ENCODE peak calls at places on chromosomes 13 and 19, in ten cellular contexts. One of them, this sample, is unnamed.

GRCh38 chr19:31110331-31110730 is 238.9 kb downstream of the TSHZ3 start:
- DNase-seq in left ventricle myocardium inferior: no peak
- DNase-seq in heart right ventricle: no peak
- DNase-seq in CD8-positive, alpha-beta memory T cell: no peak
- DNase-seq in suprapubic skin: no peak
- DNase-seq in body of pancreas: no peak
- DNase-seq in CD8-positive, alpha-beta T cell: no peak
- DNase-seq in upper lobe of right lung: no peak
- DNase-seq in right lobe of liver: no peak
- DNase-seq in AG04450: no peak
- DNase-seq in this sample: no peak

GRCh38 chr19:1276620-1277007 is 1.3 kb downstream of the FAM174C start:
- DNase-seq in suprapubic skin: no peak
- DNase-seq in left ventricle myocardium inferior: no peak
- DNase-seq in CD8-positive, alpha-beta T cell: no peak
- DNase-seq in AG04450: no peak
- DNase-seq in CD8-positive, alpha-beta memory T cell: no peak
- DNase-seq in right lobe of liver: no peak
- DNase-seq in upper lobe of right lung: no peak
- DNase-seq in heart right ventricle: no peak
- DNase-seq in body of pancreas: no peak
- DNase-seq in this sample: no peak

GRCh38 chr19:45569619-45570421 is 14.8 kb downstream of the OPA3 start:
- DNase-seq in upper lobe of right lung: no peak
- DNase-seq in right lobe of liver: peak; percentile 82
- DNase-seq in suprapubic skin: no peak
- DNase-seq in CD8-positive, alpha-beta memory T cell: peak; percentile 25
- DNase-seq in body of pancreas: peak; percentile 67
- DNase-seq in left ventricle myocardium inferior: peak; percentile 62
- DNase-seq in AG04450: no peak
- DNase-seq in CD8-positive, alpha-beta T cell: peak; percentile 35
- DNase-seq in heart right ventricle: peak; percentile 45
- DNase-seq in this sample: no peak

GRCh38 chr19:5334366-5334739 is 6.3 kb downstream of the PTPRS start:
- DNase-seq in AG04450: no peak
- DNase-seq in upper lobe of right lung: no peak
- DNase-seq in CD8-positive, alpha-beta memory T cell: no peak
- DNase-seq in body of pancreas: no peak
- DNase-seq in CD8-positive, alpha-beta T cell: no peak
- DNase-seq in heart right ventricle: no peak
- DNase-seq in suprapubic skin: no peak
- DNase-seq in left ventricle myocardium inferior: no peak
- DNase-seq in right lobe of liver: no peak
- DNase-seq in this sample: no peak

GRCh38 chr13:41962994-41963393 is 2.1 kb upstream of the VWA8 start:
- DNase-seq in suprapubic skin: no peak
- DNase-seq in AG04450: no peak
- DNase-seq in CD8-positive, alpha-beta T cell: no peak
- DNase-seq in CD8-positive, alpha-beta memory T cell: no peak
- DNase-seq in heart right ventricle: no peak
- DNase-seq in body of pancreas: no peak
- DNase-seq in right lobe of liver: no peak
- DNase-seq in left ventricle myocardium inferior: no peak
- DNase-seq in upper lobe of right lung: no peak
- DNase-seq in this sample: no peak

GRCh38 chr13:27981006-27981708 is 7.3 kb downstream of the URAD start:
- DNase-seq in left ventricle myocardium inferior: no peak
- DNase-seq in CD8-positive, alpha-beta T cell: no peak
- DNase-seq in body of pancreas: no peak
- DNase-seq in heart right ventricle: no peak
- DNase-seq in upper lobe of right lung: no peak
- DNase-seq in CD8-positive, alpha-beta memory T cell: no peak
- DNase-seq in AG04450: no peak
- DNase-seq in suprapubic skin: no peak
- DNase-seq in right lobe of liver: no peak
- DNase-seq in this sample: no peak

GRCh38 chr19:58349590-58349989 is 3.7 kb downstream of the A1BG start:
- DNase-seq in heart right ventricle: no peak
- DNase-seq in body of pancreas: no peak
- DNase-seq in left ventricle myocardium inferior: no peak
- DNase-seq in suprapubic skin: no peak
- DNase-seq in right lobe of liver: no peak
- DNase-seq in AG04450: no peak
- DNase-seq in CD8-positive, alpha-beta memory T cell: no peak
- DNase-seq in upper lobe of right lung: no peak
- DNase-seq in CD8-positive, alpha-beta T cell: no peak
- DNase-seq in this sample: no peak

GRCh38 chr19:1826557-1827521 is 14.8 kb upstream of the ATP8B3 start:
- DNase-seq in right lobe of liver: peak; percentile 81
- DNase-seq in left ventricle myocardium inferior: no peak
- DNase-seq in upper lobe of right lung: no peak
- DNase-seq in CD8-positive, alpha-beta memory T cell: no peak
- DNase-seq in suprapubic skin: no peak
- DNase-seq in AG04450: no peak
- DNase-seq in CD8-positive, alpha-beta T cell: no peak
- DNase-seq in heart right ventricle: no peak
- DNase-seq in body of pancreas: no peak
- DNase-seq in this sample: no peak

GRCh38 chr13:31012285-31013024 is 80.0 kb downstream of the TEX26 start:
- DNase-seq in upper lobe of right lung: no peak
- DNase-seq in suprapubic skin: no peak
- DNase-seq in right lobe of liver: no peak
- DNase-seq in body of pancreas: no peak
- DNase-seq in AG04450: no peak
- DNase-seq in CD8-positive, alpha-beta T cell: no peak
- DNase-seq in left ventricle myocardium inferior: no peak
- DNase-seq in CD8-positive, alpha-beta memory T cell: no peak
- DNase-seq in heart right ventricle: no peak
- DNase-seq in this sample: no peak

GRCh38 chr13:111850458-111850857 is 216.5 kb upstream of the SOX1 start:
- DNase-seq in CD8-positive, alpha-beta T cell: no peak
- DNase-seq in CD8-positive, alpha-beta memory T cell: no peak
- DNase-seq in body of pancreas: no peak
- DNase-seq in heart right ventricle: no peak
- DNase-seq in suprapubic skin: no peak
- DNase-seq in right lobe of liver: no peak
- DNase-seq in upper lobe of right lung: no peak
- DNase-seq in left ventricle myocardium inferior: no peak
- DNase-seq in AG04450: no peak
- DNase-seq in this sample: no peak

GRCh38 chr13:28636677-28637317 is 22.1 kb upstream of the POMP start:
- DNase-seq in left ventricle myocardium inferior: no peak
- DNase-seq in AG04450: peak; percentile 50
- DNase-seq in body of pancreas: peak; percentile 42
- DNase-seq in CD8-positive, alpha-beta T cell: peak; percentile 16
- DNase-seq in suprapubic skin: no peak
- DNase-seq in CD8-positive, alpha-beta memory T cell: no peak
- DNase-seq in heart right ventricle: peak; percentile 71
- DNase-seq in upper lobe of right lung: no peak
- DNase-seq in right lobe of liver: no peak
- DNase-seq in this sample: peak; percentile 38

GRCh38 chr13:35768126-35768525 is 291.6 kb upstream of the MAB21L1 start:
- DNase-seq in body of pancreas: no peak
- DNase-seq in CD8-positive, alpha-beta memory T cell: no peak
- DNase-seq in AG04450: no peak
- DNase-seq in left ventricle myocardium inferior: no peak
- DNase-seq in upper lobe of right lung: no peak
- DNase-seq in heart right ventricle: no peak
- DNase-seq in CD8-positive, alpha-beta T cell: no peak
- DNase-seq in suprapubic skin: no peak
- DNase-seq in right lobe of liver: no peak
- DNase-seq in this sample: no peak

GRCh38 chr19:58386166-58386575 is 898 bp upstream of the RPS5 start:
- DNase-seq in CD8-positive, alpha-beta T cell: no peak
- DNase-seq in AG04450: no peak
- DNase-seq in left ventricle myocardium inferior: no peak
- DNase-seq in suprapubic skin: no peak
- DNase-seq in heart right ventricle: no peak
- DNase-seq in CD8-positive, alpha-beta memory T cell: no peak
- DNase-seq in body of pancreas: no peak
- DNase-seq in right lobe of liver: no peak
- DNase-seq in upper lobe of right lung: no peak
- DNase-seq in this sample: no peak

GRCh38 chr13:76885203-76886004 is 801 bp downstream of the KCTD12 start:
- DNase-seq in body of pancreas: peak; percentile 67
- DNase-seq in CD8-positive, alpha-beta memory T cell: peak; percentile 3
- DNase-seq in heart right ventricle: peak; percentile 82
- DNase-seq in CD8-positive, alpha-beta T cell: peak; percentile 40
- DNase-seq in upper lobe of right lung: peak; percentile 88
- DNase-seq in left ventricle myocardium inferior: peak; percentile 81
- DNase-seq in suprapubic skin: peak; percentile 81
- DNase-seq in AG04450: no peak
- DNase-seq in right lobe of liver: peak; percentile 82
- DNase-seq in this sample: no peak

DNA sequence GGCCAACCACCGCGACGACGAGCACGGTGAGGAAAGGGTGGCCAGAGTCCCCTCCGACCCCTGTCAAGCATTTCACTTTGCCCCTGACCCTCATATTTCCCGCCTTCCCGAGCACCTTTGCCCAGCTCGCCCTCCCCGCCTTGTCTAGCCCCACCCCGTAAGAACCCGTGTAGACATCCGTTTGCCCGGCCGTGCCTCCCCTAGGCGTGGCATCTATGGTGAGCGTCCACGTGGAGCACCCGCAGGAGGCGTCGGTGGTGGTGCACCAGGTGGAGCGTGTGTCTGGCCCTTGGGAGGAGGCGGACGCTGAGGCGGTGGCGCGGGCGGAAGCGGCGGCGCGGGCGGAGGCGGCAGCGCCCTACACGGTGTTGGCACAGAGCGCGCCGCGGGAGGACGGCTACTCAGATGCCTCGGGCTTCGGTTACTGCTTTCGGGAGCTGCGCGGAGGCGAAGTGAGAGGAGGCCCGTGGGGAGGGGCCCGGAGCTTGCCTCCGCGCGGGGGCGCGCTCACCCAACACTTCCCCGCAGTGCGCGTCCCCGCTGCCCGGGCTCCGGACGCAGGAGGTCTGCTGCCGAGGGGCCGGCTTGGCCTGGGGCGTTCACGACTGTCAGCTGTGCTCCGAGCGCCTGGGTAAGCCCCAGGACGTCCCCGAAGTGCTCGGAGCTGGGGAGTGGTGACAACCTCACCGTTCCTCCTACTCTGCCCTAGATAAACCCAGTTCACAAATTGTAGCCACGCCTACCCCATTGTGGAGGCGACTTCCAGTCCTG is 4.2 kb downstream of the LTBP4 start:
- DNase-seq in heart right ventricle: peak; percentile 61
- DNase-seq in CD8-positive, alpha-beta T cell: peak; percentile 59
- DNase-seq in AG04450: no peak
- DNase-seq in upper lobe of right lung: peak; percentile 92
- DNase-seq in CD8-positive, alpha-beta memory T cell: peak; percentile 75
- DNase-seq in right lobe of liver: peak; percentile 74
- DNase-seq in left ventricle myocardium inferior: peak; percentile 72
- DNase-seq in suprapubic skin: peak; percentile 90
- DNase-seq in body of pancreas: peak; percentile 83
- DNase-seq in this sample: peak; percentile 23
- H3K27ac ChIP-seq in heart right ventricle: peak overlapping the region; percentile 68
- H3K27ac ChIP-seq in CD8-positive, alpha-beta T cell: peak overlapping the region; percentile 37
- H3K27ac ChIP-seq in AG04450: no peak overlapping the region
- H3K27ac ChIP-seq in upper lobe of right lung: peak overlapping the region; percentile 78
- H3K27ac ChIP-seq in CD8-positive, alpha-beta memory T cell: peak overlapping the region; percentile 76
- H3K27ac ChIP-seq in right lobe of liver: no peak overlapping the region
- H3K27ac ChIP-seq in left ventricle myocardium inferior: peak overlapping the region; percentile 93
- H3K27ac ChIP-seq in suprapubic skin: peak overlapping the region; percentile 92
- H3K27ac ChIP-seq in body of pancreas: peak overlapping the region; percentile 77
- H3K27ac ChIP-seq in this sample: no peak overlapping the region

DNA sequence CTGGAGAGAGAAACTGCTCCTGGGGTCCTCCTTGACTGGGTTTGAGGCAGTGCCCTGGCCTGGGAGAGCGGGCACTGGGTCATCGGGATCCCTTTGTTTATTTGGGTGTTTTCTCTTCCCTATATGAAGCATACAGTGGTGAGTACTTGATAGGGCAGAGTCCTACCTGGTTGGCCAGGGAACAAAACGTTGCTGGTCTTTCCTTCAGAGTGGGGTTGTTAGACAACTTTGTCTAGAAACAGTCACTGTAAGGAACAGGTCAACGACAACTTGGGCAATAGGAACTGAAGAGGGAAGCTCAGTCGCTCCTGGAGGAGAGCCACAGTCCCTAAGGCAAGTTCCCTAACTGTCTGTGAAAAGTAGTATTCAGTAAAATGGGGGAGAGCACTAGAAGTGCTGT is 550 bp upstream of the OLFM4 start:
- DNase-seq in upper lobe of right lung: no peak
- DNase-seq in AG04450: no peak
- DNase-seq in body of pancreas: no peak
- DNase-seq in right lobe of liver: no peak
- DNase-seq in CD8-positive, alpha-beta memory T cell: no peak
- DNase-seq in suprapubic skin: no peak
- DNase-seq in left ventricle myocardium inferior: no peak
- DNase-seq in CD8-positive, alpha-beta T cell: no peak
- DNase-seq in heart right ventricle: no peak
- DNase-seq in this sample: no peak
- H3K27ac ChIP-seq in upper lobe of right lung: no peak overlapping the region
- H3K27ac ChIP-seq in AG04450: no peak overlapping the region
- H3K27ac ChIP-seq in body of pancreas: no peak overlapping the region
- H3K27ac ChIP-seq in right lobe of liver: no peak overlapping the region
- H3K27ac ChIP-seq in CD8-positive, alpha-beta memory T cell: no peak overlapping the region
- H3K27ac ChIP-seq in suprapubic skin: no peak overlapping the region
- H3K27ac ChIP-seq in left ventricle myocardium inferior: no peak overlapping the region
- H3K27ac ChIP-seq in CD8-positive, alpha-beta T cell: no peak overlapping the region
- H3K27ac ChIP-seq in heart right ventricle: no peak overlapping the region
- H3K27ac ChIP-seq in this sample: no peak overlapping the region

DNA sequence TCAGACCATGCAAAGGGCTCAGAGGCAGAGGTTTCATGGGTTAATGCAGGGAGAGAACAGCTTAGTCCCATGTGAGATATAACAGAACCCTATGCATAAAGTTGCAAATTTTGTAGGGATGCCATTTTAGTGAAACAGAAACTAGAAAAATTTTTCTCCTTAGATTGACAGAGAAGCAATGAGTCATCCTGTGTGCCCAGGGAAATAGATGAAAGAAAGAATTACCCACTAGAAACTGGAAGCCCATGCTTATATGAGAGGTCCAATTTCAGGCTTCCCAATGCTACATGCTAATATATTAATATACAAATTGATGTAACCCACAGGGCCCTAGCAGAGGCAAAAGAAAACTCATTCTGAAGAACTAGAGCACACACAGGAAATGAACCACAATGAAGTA is 44.0 kb downstream of the SHISA2 start:
- DNase-seq in upper lobe of right lung: no peak
- DNase-seq in CD8-positive, alpha-beta memory T cell: no peak
- DNase-seq in AG04450: no peak
- DNase-seq in suprapubic skin: no peak
- DNase-seq in left ventricle myocardium inferior: no peak
- DNase-seq in heart right ventricle: no peak
- DNase-seq in right lobe of liver: no peak
- DNase-seq in body of pancreas: no peak
- DNase-seq in CD8-positive, alpha-beta T cell: no peak
- DNase-seq in this sample: no peak
- H3K27ac ChIP-seq in upper lobe of right lung: no peak overlapping the region
- H3K27ac ChIP-seq in CD8-positive, alpha-beta memory T cell: no peak overlapping the region
- H3K27ac ChIP-seq in AG04450: no peak overlapping the region
- H3K27ac ChIP-seq in suprapubic skin: no peak overlapping the region
- H3K27ac ChIP-seq in left ventricle myocardium inferior: no peak overlapping the region
- H3K27ac ChIP-seq in heart right ventricle: no peak overlapping the region
- H3K27ac ChIP-seq in right lobe of liver: no peak overlapping the region
- H3K27ac ChIP-seq in body of pancreas: no peak overlapping the region
- H3K27ac ChIP-seq in CD8-positive, alpha-beta T cell: no peak overlapping the region
- H3K27ac ChIP-seq in this sample: no peak overlapping the region

GRCh38 chr19:8135946-8136618 is 13.3 kb downstream of the FBN3 start:
- DNase-seq in heart right ventricle: no peak
- DNase-seq in upper lobe of right lung: no peak
- DNase-seq in left ventricle myocardium inferior: no peak
- DNase-seq in suprapubic skin: no peak
- DNase-seq in right lobe of liver: no peak
- DNase-seq in body of pancreas: no peak
- DNase-seq in CD8-positive, alpha-beta T cell: no peak
- DNase-seq in AG04450: no peak
- DNase-seq in CD8-positive, alpha-beta memory T cell: no peak
- DNase-seq in this sample: no peak
- H3K27ac ChIP-seq in heart right ventricle: no peak overlapping the region
- H3K27ac ChIP-seq in upper lobe of right lung: no peak overlapping the region
- H3K27ac ChIP-seq in left ventricle myocardium inferior: no peak overlapping the region
- H3K27ac ChIP-seq in suprapubic skin: no peak overlapping the region
- H3K27ac ChIP-seq in right lobe of liver: no peak overlapping the region
- H3K27ac ChIP-seq in body of pancreas: no peak overlapping the region
- H3K27ac ChIP-seq in CD8-positive, alpha-beta T cell: no peak overlapping the region
- H3K27ac ChIP-seq in AG04450: no peak overlapping the region
- H3K27ac ChIP-seq in CD8-positive, alpha-beta memory T cell: no peak overlapping the region
- H3K27ac ChIP-seq in this sample: no peak overlapping the region

This sample was measured in caudate nucleus.